ENCODE peak calls at places on chromosomes 5 and 9, in seven cellular contexts. One of them, this sample, is unnamed.

GRCh38 chr5:153629027-153629426 is 138.6 kb downstream of the GRIA1 start:
- DNase-seq in caudate nucleus: peak; percentile 4
- DNase-seq in Peyer's patch: no peak
- DNase-seq in lung: peak; percentile 66
- DNase-seq in CD8-positive, alpha-beta T cell: no peak
- DNase-seq in cardiac muscle cell: peak; percentile 63
- DNase-seq in CD8-positive, alpha-beta memory T cell: no peak
- DNase-seq in this sample: peak; percentile 49

GRCh38 chr5:149264432-149265069 is 7.1 kb upstream of the AFAP1L1 start:
- DNase-seq in Peyer's patch: peak; percentile 59
- DNase-seq in CD8-positive, alpha-beta T cell: peak; percentile 78
- DNase-seq in cardiac muscle cell: peak; percentile 57
- DNase-seq in lung: peak; percentile 40
- DNase-seq in CD8-positive, alpha-beta memory T cell: peak; percentile 49
- DNase-seq in caudate nucleus: no peak
- DNase-seq in this sample: no peak

GRCh38 chr5:54996476-54996875 is 11.1 kb upstream of the ESM1 start:
- DNase-seq in CD8-positive, alpha-beta memory T cell: no peak
- DNase-seq in caudate nucleus: no peak
- DNase-seq in cardiac muscle cell: no peak
- DNase-seq in lung: no peak
- DNase-seq in Peyer's patch: no peak
- DNase-seq in CD8-positive, alpha-beta T cell: no peak
- DNase-seq in this sample: no peak

GRCh38 chr5:86768699-86769202 is 151.0 kb downstream of the COX7C start:
- DNase-seq in Peyer's patch: no peak
- DNase-seq in caudate nucleus: no peak
- DNase-seq in CD8-positive, alpha-beta T cell: no peak
- DNase-seq in cardiac muscle cell: no peak
- DNase-seq in lung: no peak
- DNase-seq in CD8-positive, alpha-beta memory T cell: no peak
- DNase-seq in this sample: no peak

GRCh38 chr5:74630387-74631087 is 10.0 kb downstream of the ENC1 start:
- DNase-seq in CD8-positive, alpha-beta T cell: no peak
- DNase-seq in lung: no peak
- DNase-seq in Peyer's patch: no peak
- DNase-seq in CD8-positive, alpha-beta memory T cell: peak; percentile 3
- DNase-seq in cardiac muscle cell: no peak
- DNase-seq in caudate nucleus: no peak
- DNase-seq in this sample: peak; percentile 79

GRCh38 chr5:106873558-106873957 is 797.2 kb downstream of the EFNA5 start:
- DNase-seq in Peyer's patch: peak; percentile 67
- DNase-seq in CD8-positive, alpha-beta memory T cell: no peak
- DNase-seq in cardiac muscle cell: no peak
- DNase-seq in caudate nucleus: no peak
- DNase-seq in lung: no peak
- DNase-seq in CD8-positive, alpha-beta T cell: no peak
- DNase-seq in this sample: peak; percentile 43

GRCh38 chr9:84697494-84698114 is 28.1 kb downstream of the NTRK2 start:
- DNase-seq in CD8-positive, alpha-beta T cell: no peak
- DNase-seq in Peyer's patch: peak; percentile 82
- DNase-seq in CD8-positive, alpha-beta memory T cell: peak; percentile 22
- DNase-seq in lung: peak; percentile 56
- DNase-seq in cardiac muscle cell: peak; percentile 80
- DNase-seq in caudate nucleus: peak; percentile 46
- DNase-seq in this sample: no peak

GRCh38 chr5:74993743-74994142 is 58.6 kb downstream of the GCNT4 start:
- DNase-seq in CD8-positive, alpha-beta memory T cell: no peak
- DNase-seq in caudate nucleus: no peak
- DNase-seq in lung: no peak
- DNase-seq in Peyer's patch: no peak
- DNase-seq in CD8-positive, alpha-beta T cell: no peak
- DNase-seq in cardiac muscle cell: no peak
- DNase-seq in this sample: no peak

GRCh38 chr5:142537938-142538337 is 148.0 kb downstream of the FGF1 start:
- DNase-seq in Peyer's patch: no peak
- DNase-seq in CD8-positive, alpha-beta T cell: no peak
- DNase-seq in CD8-positive, alpha-beta memory T cell: no peak
- DNase-seq in lung: no peak
- DNase-seq in cardiac muscle cell: no peak
- DNase-seq in caudate nucleus: no peak
- DNase-seq in this sample: no peak

GRCh38 chr5:138498381-138498780 is 33.1 kb downstream of the EGR1 start:
- DNase-seq in lung: no peak
- DNase-seq in cardiac muscle cell: no peak
- DNase-seq in Peyer's patch: no peak
- DNase-seq in CD8-positive, alpha-beta T cell: no peak
- DNase-seq in CD8-positive, alpha-beta memory T cell: no peak
- DNase-seq in caudate nucleus: no peak
- DNase-seq in this sample: no peak

GRCh38 chr5:58641533-58641932 is 58.7 kb downstream of the RAB3C start:
- DNase-seq in lung: no peak
- DNase-seq in caudate nucleus: no peak
- DNase-seq in CD8-positive, alpha-beta memory T cell: no peak
- DNase-seq in CD8-positive, alpha-beta T cell: no peak
- DNase-seq in Peyer's patch: no peak
- DNase-seq in cardiac muscle cell: peak; percentile 47
- DNase-seq in this sample: no peak

GRCh38 chr9:81424431-81424830 is 264.9 kb downstream of the TLE1 start:
- DNase-seq in Peyer's patch: no peak
- DNase-seq in caudate nucleus: no peak
- DNase-seq in lung: no peak
- DNase-seq in CD8-positive, alpha-beta T cell: no peak
- DNase-seq in CD8-positive, alpha-beta memory T cell: no peak
- DNase-seq in cardiac muscle cell: no peak
- DNase-seq in this sample: no peak

GRCh38 chr9:84163227-84163626 is 177.3 kb downstream of the SLC28A3 start:
- DNase-seq in lung: no peak
- DNase-seq in CD8-positive, alpha-beta memory T cell: no peak
- DNase-seq in Peyer's patch: no peak
- DNase-seq in cardiac muscle cell: no peak
- DNase-seq in CD8-positive, alpha-beta T cell: no peak
- DNase-seq in caudate nucleus: no peak
- DNase-seq in this sample: no peak

GRCh38 chr5:8984386-8984785 is 561.5 kb downstream of the SEMA5A start:
- DNase-seq in CD8-positive, alpha-beta T cell: no peak
- DNase-seq in lung: no peak
- DNase-seq in caudate nucleus: no peak
- DNase-seq in cardiac muscle cell: no peak
- DNase-seq in Peyer's patch: no peak
- DNase-seq in CD8-positive, alpha-beta memory T cell: no peak
- DNase-seq in this sample: no peak

GRCh38 chr5:87170799-87171198 is 96.9 kb upstream of the RASA1 start:
- DNase-seq in cardiac muscle cell: no peak
- DNase-seq in CD8-positive, alpha-beta T cell: no peak
- DNase-seq in lung: no peak
- DNase-seq in caudate nucleus: no peak
- DNase-seq in CD8-positive, alpha-beta memory T cell: no peak
- DNase-seq in Peyer's patch: no peak
- DNase-seq in this sample: no peak

GRCh38 chr9:117044241-117044640 is 357.1 kb downstream of the TRIM32 start:
- DNase-seq in cardiac muscle cell: peak; percentile 20
- DNase-seq in caudate nucleus: no peak
- DNase-seq in CD8-positive, alpha-beta T cell: no peak
- DNase-seq in Peyer's patch: no peak
- DNase-seq in lung: no peak
- DNase-seq in CD8-positive, alpha-beta memory T cell: no peak
- DNase-seq in this sample: no peak

GRCh38 chr5:40551706-40552557 is 127.8 kb upstream of the PTGER4 start:
- DNase-seq in CD8-positive, alpha-beta T cell: no peak
- DNase-seq in caudate nucleus: no peak
- DNase-seq in cardiac muscle cell: no peak
- DNase-seq in Peyer's patch: no peak
- DNase-seq in CD8-positive, alpha-beta memory T cell: no peak
- DNase-seq in lung: peak; percentile 56
- DNase-seq in this sample: peak; percentile 82

GRCh38 chr9:7273575-7273974 is 515.8 kb downstream of the KDM4C start:
- DNase-seq in CD8-positive, alpha-beta memory T cell: no peak
- DNase-seq in cardiac muscle cell: peak; percentile 54
- DNase-seq in CD8-positive, alpha-beta T cell: no peak
- DNase-seq in caudate nucleus: peak; percentile 10
- DNase-seq in lung: no peak
- DNase-seq in Peyer's patch: no peak
- DNase-seq in this sample: no peak

GRCh38 chr5:95861221-95861857 is 38.8 kb upstream of the GLRX start:
- DNase-seq in lung: peak; percentile 67
- DNase-seq in Peyer's patch: peak; percentile 77
- DNase-seq in caudate nucleus: no peak
- DNase-seq in CD8-positive, alpha-beta memory T cell: no peak
- DNase-seq in cardiac muscle cell: peak; percentile 30
- DNase-seq in CD8-positive, alpha-beta T cell: no peak
- DNase-seq in this sample: peak; percentile 69

GRCh38 chr5:17878541-17878940 is 244.3 kb downstream of the TAF11L14 start:
- DNase-seq in CD8-positive, alpha-beta memory T cell: no peak
- DNase-seq in Peyer's patch: no peak
- DNase-seq in lung: no peak
- DNase-seq in cardiac muscle cell: no peak
- DNase-seq in caudate nucleus: no peak
- DNase-seq in CD8-positive, alpha-beta T cell: no peak
- DNase-seq in this sample: no peak
- H3K27ac ChIP-seq in CD8-positive, alpha-beta memory T cell: no peak overlapping the region
- H3K27ac ChIP-seq in Peyer's patch: no peak overlapping the region
- H3K27ac ChIP-seq in lung: no peak overlapping the region
- H3K27ac ChIP-seq in cardiac muscle cell: no peak overlapping the region
- H3K27ac ChIP-seq in caudate nucleus: no peak overlapping the region
- H3K27ac ChIP-seq in CD8-positive, alpha-beta T cell: no peak overlapping the region
- H3K27ac ChIP-seq in this sample: no peak overlapping the region

GRCh38 chr9:123346026-123346425 is 10.0 kb upstream of the CRB2 start:
- DNase-seq in Peyer's patch: no peak
- DNase-seq in cardiac muscle cell: no peak
- DNase-seq in CD8-positive, alpha-beta T cell: no peak
- DNase-seq in lung: no peak
- DNase-seq in CD8-positive, alpha-beta memory T cell: no peak
- DNase-seq in caudate nucleus: no peak
- DNase-seq in this sample: no peak
- H3K27ac ChIP-seq in Peyer's patch: no peak overlapping the region
- H3K27ac ChIP-seq in cardiac muscle cell: no peak overlapping the region
- H3K27ac ChIP-seq in CD8-positive, alpha-beta T cell: no peak overlapping the region
- H3K27ac ChIP-seq in lung: no peak overlapping the region
- H3K27ac ChIP-seq in CD8-positive, alpha-beta memory T cell: no peak overlapping the region
- H3K27ac ChIP-seq in caudate nucleus: no peak overlapping the region
- H3K27ac ChIP-seq in this sample: peak overlapping the region; percentile 8

GRCh38 chr5:78495800-78496199 is 135.4 kb downstream of the SCAMP1 start:
- DNase-seq in caudate nucleus: no peak
- DNase-seq in lung: no peak
- DNase-seq in cardiac muscle cell: no peak
- DNase-seq in Peyer's patch: no peak
- DNase-seq in CD8-positive, alpha-beta memory T cell: no peak
- DNase-seq in CD8-positive, alpha-beta T cell: no peak
- DNase-seq in this sample: no peak

GRCh38 chr5:78499485-78499884 is 139.1 kb downstream of the SCAMP1 start:
- DNase-seq in caudate nucleus: no peak
- DNase-seq in cardiac muscle cell: no peak
- DNase-seq in CD8-positive, alpha-beta memory T cell: no peak
- DNase-seq in CD8-positive, alpha-beta T cell: no peak
- DNase-seq in Peyer's patch: no peak
- DNase-seq in lung: peak; percentile 1
- DNase-seq in this sample: no peak

GRCh38 chr5:78496373-78496772 is 136.0 kb downstream of the SCAMP1 start:
- DNase-seq in CD8-positive, alpha-beta memory T cell: no peak
- DNase-seq in caudate nucleus: no peak
- DNase-seq in lung: no peak
- DNase-seq in Peyer's patch: no peak
- DNase-seq in CD8-positive, alpha-beta T cell: no peak
- DNase-seq in cardiac muscle cell: no peak
- DNase-seq in this sample: peak; percentile 34

GRCh38 chr5:78500028-78500427 is 139.6 kb downstream of the SCAMP1 start:
- DNase-seq in caudate nucleus: no peak
- DNase-seq in CD8-positive, alpha-beta T cell: no peak
- DNase-seq in Peyer's patch: no peak
- DNase-seq in CD8-positive, alpha-beta memory T cell: no peak
- DNase-seq in lung: no peak
- DNase-seq in cardiac muscle cell: no peak
- DNase-seq in this sample: no peak

GRCh38 chr5:78497573-78498533 is 137.4 kb downstream of the SCAMP1 start:
- DNase-seq in CD8-positive, alpha-beta memory T cell: no peak
- DNase-seq in cardiac muscle cell: no peak
- DNase-seq in Peyer's patch: no peak
- DNase-seq in caudate nucleus: no peak
- DNase-seq in CD8-positive, alpha-beta T cell: no peak
- DNase-seq in lung: no peak
- DNase-seq in this sample: no peak
- H3K27ac ChIP-seq in CD8-positive, alpha-beta memory T cell: no peak overlapping the region
- H3K27ac ChIP-seq in cardiac muscle cell: peak overlapping the region; percentile 72
- H3K27ac ChIP-seq in Peyer's patch: no peak overlapping the region
- H3K27ac ChIP-seq in caudate nucleus: no peak overlapping the region
- H3K27ac ChIP-seq in CD8-positive, alpha-beta T cell: no peak overlapping the region
- H3K27ac ChIP-seq in lung: no peak overlapping the region
- H3K27ac ChIP-seq in this sample: no peak overlapping the region

DNA sequence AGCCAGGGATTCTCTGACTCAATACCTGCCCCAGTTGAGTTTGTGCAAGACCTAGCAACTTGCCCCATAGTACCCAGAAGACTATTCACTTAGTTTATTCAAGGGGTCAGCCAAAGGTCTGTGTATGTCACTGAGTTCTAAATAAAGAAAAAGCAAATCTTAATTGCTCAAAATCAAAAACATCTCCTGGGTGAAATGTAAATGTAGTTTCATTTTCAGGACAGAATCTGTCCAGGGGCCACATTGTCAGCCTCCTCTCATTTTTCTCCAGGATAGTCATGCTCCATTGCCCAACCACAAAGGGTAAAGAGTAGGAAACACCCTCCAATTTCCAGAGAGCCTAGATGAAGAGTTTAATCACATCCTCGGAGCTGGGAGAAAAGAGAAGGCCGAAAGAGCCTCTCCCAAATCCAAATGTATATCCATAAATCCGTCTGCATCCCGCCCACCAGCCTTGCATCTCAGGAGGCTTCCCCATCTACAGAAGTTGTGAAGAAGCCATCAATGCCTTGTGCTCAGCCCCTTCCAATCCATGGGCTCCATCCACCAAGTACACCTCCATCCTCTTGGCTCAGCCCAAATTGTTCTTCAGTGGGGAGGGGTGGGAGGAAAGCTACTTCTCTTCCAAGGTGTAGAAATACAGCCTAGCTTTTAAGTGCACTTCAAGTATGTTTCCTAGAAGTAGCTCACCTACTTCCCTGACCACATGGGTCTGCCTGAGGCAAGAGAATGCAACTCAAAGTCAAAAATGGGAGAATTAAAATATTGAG is 26.9 kb downstream of the ADAM19 start:
- DNase-seq in cardiac muscle cell: no peak
- DNase-seq in CD8-positive, alpha-beta memory T cell: no peak
- DNase-seq in caudate nucleus: no peak
- DNase-seq in Peyer's patch: peak; percentile 34
- DNase-seq in lung: no peak
- DNase-seq in CD8-positive, alpha-beta T cell: no peak
- DNase-seq in this sample: peak; percentile 41
- H3K27ac ChIP-seq in cardiac muscle cell: no peak overlapping the region
- H3K27ac ChIP-seq in CD8-positive, alpha-beta memory T cell: no peak overlapping the region
- H3K27ac ChIP-seq in caudate nucleus: no peak overlapping the region
- H3K27ac ChIP-seq in Peyer's patch: peak overlapping the region; percentile 62
- H3K27ac ChIP-seq in lung: peak overlapping the region; percentile 13
- H3K27ac ChIP-seq in CD8-positive, alpha-beta T cell: no peak overlapping the region
- H3K27ac ChIP-seq in this sample: peak overlapping the region; percentile 37

GRCh38 chr9:37197158-37198033 is 77.0 kb downstream of the ZCCHC7 start:
- DNase-seq in caudate nucleus: no peak
- DNase-seq in Peyer's patch: peak; percentile 54
- DNase-seq in cardiac muscle cell: peak; percentile 62
- DNase-seq in CD8-positive, alpha-beta memory T cell: no peak
- DNase-seq in CD8-positive, alpha-beta T cell: no peak
- DNase-seq in lung: no peak
- DNase-seq in this sample: peak; percentile 18
- H3K27ac ChIP-seq in caudate nucleus: no peak overlapping the region
- H3K27ac ChIP-seq in Peyer's patch: no peak overlapping the region
- H3K27ac ChIP-seq in cardiac muscle cell: peak overlapping the region; percentile 89
- H3K27ac ChIP-seq in CD8-positive, alpha-beta memory T cell: peak overlapping the region; percentile 18
- H3K27ac ChIP-seq in CD8-positive, alpha-beta T cell: no peak overlapping the region
- H3K27ac ChIP-seq in lung: no peak overlapping the region
- H3K27ac ChIP-seq in this sample: peak overlapping the region; percentile 45